ENCODE peak calls at places on chromosomes 1 and 21, in four cellular contexts. One of them, this sample, is unnamed. For H3K4me1, the result is how much of the 10 kb centered on the place peaks cover.

GRCh38 chr1:155324717-155325595 is 4.3 kb downstream of the RUSC1 start:
- DNase-seq in heart right ventricle: peak
- DNase-seq in heart left ventricle: peak
- DNase-seq in neural progenitor cell: peak
- DNase-seq in this sample: peak

GRCh38 chr1:6105218-6105679 is 59.6 kb downstream of the KCNAB2 start:
- DNase-seq in neural progenitor cell: no peak
- DNase-seq in heart left ventricle: peak
- DNase-seq in heart right ventricle: peak
- DNase-seq in this sample: no peak

GRCh38 chr1:27348861-27349783 is 7.3 kb downstream of the SYTL1 start:
- DNase-seq in neural progenitor cell: peak
- DNase-seq in heart left ventricle: no peak
- DNase-seq in heart right ventricle: no peak
- DNase-seq in this sample: no peak

GRCh38 chr1:151916959-151917358 is 7.6 kb upstream of the THEM4 start:
- DNase-seq in heart right ventricle: no peak
- DNase-seq in heart left ventricle: no peak
- DNase-seq in neural progenitor cell: no peak
- DNase-seq in this sample: no peak

GRCh38 chr1:155455588-155456195 is 106.9 kb downstream of the ASH1L start:
- DNase-seq in heart right ventricle: no peak
- DNase-seq in heart left ventricle: no peak
- DNase-seq in neural progenitor cell: peak
- DNase-seq in this sample: no peak

GRCh38 chr1:11307837-11308236 is 34.8 kb downstream of the UBIAD1 start:
- DNase-seq in heart right ventricle: no peak
- DNase-seq in neural progenitor cell: no peak
- DNase-seq in heart left ventricle: no peak
- DNase-seq in this sample: no peak

GRCh38 chr1:30966690-30967369 is 58.3 kb upstream of the SDC3 start:
- DNase-seq in heart left ventricle: no peak
- DNase-seq in neural progenitor cell: no peak
- DNase-seq in heart right ventricle: no peak
- DNase-seq in this sample: no peak

GRCh38 chr1:226964611-226965486 is 24.8 kb downstream of the COQ8A start:
- DNase-seq in heart left ventricle: no peak
- DNase-seq in heart right ventricle: no peak
- DNase-seq in neural progenitor cell: no peak
- DNase-seq in this sample: no peak

GRCh38 chr1:30756545-30757195 is 904 bp downstream of the LAPTM5 start:
- DNase-seq in neural progenitor cell: no peak
- DNase-seq in heart right ventricle: peak
- DNase-seq in heart left ventricle: peak
- DNase-seq in this sample: peak

GRCh38 chr1:230002164-230002803 is 64.8 kb upstream of the GALNT2 start:
- DNase-seq in heart left ventricle: no peak
- DNase-seq in neural progenitor cell: peak
- DNase-seq in heart right ventricle: peak
- DNase-seq in this sample: peak

GRCh38 chr1:29387210-29387609 is 150.9 kb downstream of the PTPRU start:
- DNase-seq in heart right ventricle: no peak
- DNase-seq in neural progenitor cell: no peak
- DNase-seq in heart left ventricle: no peak
- DNase-seq in this sample: no peak

GRCh38 chr1:231200417-231201031 is 38.7 kb downstream of the TRIM67 start:
- DNase-seq in neural progenitor cell: no peak
- DNase-seq in heart left ventricle: no peak
- DNase-seq in heart right ventricle: no peak
- DNase-seq in this sample: no peak

GRCh38 chr1:180611016-180611930 is 20.5 kb upstream of the XPR1 start:
- DNase-seq in neural progenitor cell: no peak
- DNase-seq in heart right ventricle: no peak
- DNase-seq in heart left ventricle: no peak
- DNase-seq in this sample: no peak

DNA sequence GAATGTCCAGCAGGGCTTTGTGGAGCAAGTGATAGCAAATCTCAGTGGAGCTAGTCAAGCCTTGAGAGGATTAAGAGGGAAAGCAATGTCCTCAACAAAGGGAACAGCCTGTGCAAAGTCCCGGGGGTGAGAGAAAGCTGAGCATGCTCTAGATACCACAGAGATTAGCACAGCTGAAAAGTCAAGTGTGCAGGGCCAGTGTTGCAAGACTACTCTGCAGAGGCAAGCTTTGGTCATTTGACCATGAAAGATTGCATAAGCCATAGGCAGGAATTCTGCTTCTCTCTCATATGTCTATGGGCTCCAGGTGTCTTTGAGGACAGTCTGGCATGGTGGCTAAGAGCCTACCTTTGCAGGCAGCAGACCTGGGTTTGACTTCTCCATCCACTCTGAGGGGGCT is 181.0 kb upstream of the JUN start:
- DNase-seq in heart right ventricle: no peak
- DNase-seq in neural progenitor cell: no peak
- DNase-seq in heart left ventricle: no peak
- DNase-seq in this sample: peak
- H3K27ac ChIP-seq in heart right ventricle: no peak
- H3K27ac ChIP-seq in neural progenitor cell: no peak
- H3K27ac ChIP-seq in heart left ventricle: no peak
- H3K27ac ChIP-seq in this sample: no peak

DNA sequence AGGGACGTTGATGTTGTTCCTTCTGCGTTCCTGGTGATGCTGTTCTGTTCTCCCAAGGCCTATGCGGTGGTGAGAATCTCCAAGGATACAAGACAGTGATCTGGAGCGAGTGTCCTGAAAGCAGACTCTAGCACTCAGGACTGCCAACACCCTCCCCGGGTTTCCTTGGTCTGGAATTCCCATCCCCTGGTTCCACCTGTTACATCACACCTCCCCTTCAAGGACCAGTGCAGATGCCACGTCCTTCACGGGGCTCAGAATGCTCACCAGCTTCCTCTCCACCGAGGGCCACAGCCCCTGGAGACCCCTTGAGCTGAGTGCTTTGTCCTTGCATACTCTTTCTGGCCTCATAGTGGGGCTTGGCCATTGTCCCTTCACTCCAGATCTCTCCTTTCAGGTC is 43.5 kb downstream of the B3GALT5 start:
- DNase-seq in heart right ventricle: no peak
- DNase-seq in heart left ventricle: no peak
- DNase-seq in neural progenitor cell: no peak
- DNase-seq in this sample: no peak
- TF ChIP-seq CTCF in heart right ventricle: no peak
- TF ChIP-seq CTCF in heart left ventricle: no peak
- TF ChIP-seq CTCF in neural progenitor cell: no peak
- TF ChIP-seq CTCF in this sample: no peak

GRCh38 chr1:92957020-92957734 is 4.1 kb downstream of the DIPK1A start:
- DNase-seq in heart left ventricle: no peak
- DNase-seq in heart right ventricle: no peak
- DNase-seq in neural progenitor cell: no peak
- DNase-seq in this sample: no peak

GRCh38 chr1:92960395-92961130 is 699 bp downstream of the DIPK1A start:
- DNase-seq in heart left ventricle: no peak
- DNase-seq in heart right ventricle: peak
- DNase-seq in neural progenitor cell: peak
- DNase-seq in this sample: peak

GRCh38 chr1:92956254-92956653 is 5.0 kb downstream of the DIPK1A start:
- DNase-seq in neural progenitor cell: no peak
- DNase-seq in heart left ventricle: no peak
- DNase-seq in heart right ventricle: no peak
- DNase-seq in this sample: no peak

GRCh38 chr1:92961131-92961895 is at the start of gene DIPK1A:
- DNase-seq in heart left ventricle: peak
- DNase-seq in neural progenitor cell: peak
- DNase-seq in heart right ventricle: peak
- DNase-seq in this sample: peak

GRCh38 chr1:92958203-92958970 is 2.9 kb downstream of the DIPK1A start:
- DNase-seq in neural progenitor cell: no peak
- DNase-seq in heart left ventricle: no peak
- DNase-seq in heart right ventricle: no peak
- DNase-seq in this sample: no peak
- H3K4me1 ChIP-seq in neural progenitor cell: under half
- H3K4me1 ChIP-seq in heart left ventricle: under half
- H3K4me1 ChIP-seq in heart right ventricle: half or more
- H3K4me1 ChIP-seq in this sample: under half

DNA sequence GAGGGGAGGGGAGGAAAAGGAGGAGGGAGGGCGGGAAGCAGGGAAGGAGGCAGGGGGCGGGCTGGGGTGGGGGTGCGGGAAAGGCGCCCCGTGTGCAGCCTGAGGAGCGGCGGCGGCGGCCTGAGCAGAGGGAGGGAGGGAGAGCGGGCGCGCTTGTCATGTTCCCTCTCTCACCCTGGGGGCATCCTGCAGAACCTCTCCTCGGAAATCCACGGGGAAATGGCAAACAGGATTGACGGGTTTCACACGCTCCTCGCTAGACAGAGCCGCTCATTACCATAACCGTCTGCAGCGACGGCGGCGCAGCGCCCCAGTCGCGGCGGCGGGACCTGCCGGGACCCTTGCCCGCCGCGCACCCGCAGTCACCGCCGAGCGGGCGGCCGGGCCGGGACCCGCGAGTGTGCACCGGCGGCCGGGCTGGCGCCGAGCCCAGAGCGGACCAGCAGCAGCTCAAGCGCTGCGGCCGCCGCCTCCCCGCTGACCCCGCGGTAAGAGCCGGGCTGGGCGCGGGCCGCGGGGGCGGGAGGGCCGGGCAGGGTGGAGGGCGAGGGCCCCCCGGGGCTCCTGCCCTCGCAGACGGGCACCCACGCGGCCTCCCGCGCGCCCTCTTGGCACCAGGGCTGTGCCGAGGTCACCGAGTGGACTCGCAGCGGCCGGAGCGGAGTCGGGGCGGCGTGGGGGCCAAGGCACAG is at the start of gene SERTAD4:
- DNase-seq in heart left ventricle: peak
- DNase-seq in neural progenitor cell: peak
- DNase-seq in heart right ventricle: peak
- DNase-seq in this sample: peak
- H3K27ac ChIP-seq in heart left ventricle: peak
- H3K27ac ChIP-seq in neural progenitor cell: no peak
- H3K27ac ChIP-seq in heart right ventricle: peak
- H3K27ac ChIP-seq in this sample: peak

GRCh38 chr1:85393490-85393889 is 71.5 kb downstream of the DDAH1 start:
- DNase-seq in heart left ventricle: no peak
- DNase-seq in heart right ventricle: no peak
- DNase-seq in neural progenitor cell: no peak
- DNase-seq in this sample: no peak

GRCh38 chr1:85397490-85398044 is 67.4 kb downstream of the DDAH1 start:
- DNase-seq in heart right ventricle: no peak
- DNase-seq in heart left ventricle: no peak
- DNase-seq in neural progenitor cell: peak
- DNase-seq in this sample: no peak

GRCh38 chr1:85394130-85394529 is 70.8 kb downstream of the DDAH1 start:
- DNase-seq in heart right ventricle: no peak
- DNase-seq in neural progenitor cell: no peak
- DNase-seq in heart left ventricle: no peak
- DNase-seq in this sample: no peak

GRCh38 chr1:85396194-85396593 is 68.8 kb downstream of the DDAH1 start:
- DNase-seq in heart left ventricle: no peak
- DNase-seq in heart right ventricle: no peak
- DNase-seq in neural progenitor cell: no peak
- DNase-seq in this sample: no peak

GRCh38 chr1:85398391-85399064 is 66.4 kb downstream of the DDAH1 start:
- DNase-seq in neural progenitor cell: no peak
- DNase-seq in heart right ventricle: no peak
- DNase-seq in heart left ventricle: no peak
- DNase-seq in this sample: no peak
- TF ChIP-seq CTCF in neural progenitor cell: peak
- TF ChIP-seq CTCF in heart right ventricle: peak
- TF ChIP-seq CTCF in heart left ventricle: peak
- TF ChIP-seq CTCF in this sample: peak

GRCh38 chr21:42108941-42109340 is 37.8 kb downstream of the UMODL1 start:
- DNase-seq in heart right ventricle: no peak
- DNase-seq in heart left ventricle: no peak
- DNase-seq in neural progenitor cell: no peak
- DNase-seq in this sample: no peak
- H3K4me1 ChIP-seq in heart right ventricle: under half
- H3K4me1 ChIP-seq in heart left ventricle: under half
- H3K4me1 ChIP-seq in neural progenitor cell: under half
- H3K4me1 ChIP-seq in this sample: under half